ENCODE peak calls at places on chromosomes 1 and 21, in ten cellular contexts. Y, R, T, C, O, H, X, J, U and F are unnamed samples.

GRCh38 chr1:198678901-198679329 is 40.1 kb downstream of the PTPRC start:
- DNase-seq in C (no peak), R (no peak), O (peak; percentile 32), U (no peak), X (no peak), H (no peak), T (no peak), J (no peak), Y (no peak), F (no peak)

GRCh38 chr1:215198021-215198420 is 115.5 kb downstream of the KCNK2 start:
- DNase-seq in J (no peak), O (no peak), X (no peak), C (no peak), U (no peak), R (no peak), Y (no peak), H (no peak), T (no peak), F (no peak)

GRCh38 chr1:16903054-16903453 is 7.3 kb downstream of the RNU1-2 start:
- DNase-seq in U (no peak), O (no peak), H (no peak), T (no peak), R (no peak), J (peak; percentile 76), X (no peak), C (no peak), Y (no peak), F (peak; percentile 38)

GRCh38 chr1:92968138-92969032 is 7.1 kb upstream of the DIPK1A start:
- DNase-seq in X (no peak), C (no peak), R (no peak), U (no peak), O (no peak), Y (peak; percentile 18), J (no peak), H (no peak), T (no peak), F (peak; percentile 27)

GRCh38 chr1:205840524-205840923 is 9.4 kb downstream of the PM20D1 start:
- DNase-seq in Y (peak; percentile 16), T (no peak), C (no peak), H (no peak), X (no peak), J (no peak), U (no peak), R (no peak), O (no peak), F (no peak)

GRCh38 chr1:15734901-15735300 is 1.2 kb upstream of the SLC25A34 start:
- DNase-seq in O (no peak), U (no peak), R (no peak), H (no peak), X (no peak), C (no peak), Y (no peak), J (no peak), T (no peak), F (no peak)

GRCh38 chr1:220776725-220777326 is 9.9 kb upstream of the MTARC1 start:
- DNase-seq in U (peak; percentile 78), O (peak; percentile 49), X (peak; percentile 91), T (peak; percentile 66), J (peak; percentile 50), C (peak; percentile 83), H (peak; percentile 59), R (peak; percentile 10), Y (peak; percentile 87), F (peak; percentile 48)

GRCh38 chr1:17569200-17570139 is 30.0 kb downstream of the ARHGEF10L start:
- DNase-seq in T (no peak), O (no peak), H (peak; percentile 75), J (peak; percentile 87), Y (no peak), C (peak; percentile 77), R (no peak), U (peak; percentile 60), X (peak; percentile 86), F (peak; percentile 36)

GRCh38 chr1:25642710-25643109 is 26.1 kb downstream of the MAN1C1 start:
- DNase-seq in X (no peak), U (no peak), J (no peak), C (no peak), O (peak; percentile 65), T (peak; percentile 57), Y (no peak), H (no peak), R (peak; percentile 44), F (no peak)

GRCh38 chr21:29295066-29295650 is 3.6 kb upstream of the BACH1 start:
- DNase-seq in J (no peak), Y (no peak), H (no peak), X (no peak), U (no peak), C (no peak), O (peak; percentile 25), R (no peak), T (no peak), F (no peak)

GRCh38 chr1:78483903-78484302 is 6.9 kb upstream of the PTGFR start:
- DNase-seq in C (no peak), J (peak; percentile 38), H (no peak), U (peak; percentile 26), R (no peak), O (no peak), X (peak; percentile 36), T (no peak), Y (peak; percentile 26), F (no peak)

GRCh38 chr1:88800382-88801051 is 90.8 kb downstream of the GTF2B start:
- DNase-seq in X (no peak), J (peak; percentile 9), Y (peak; percentile 52), O (peak; percentile 13), T (peak; percentile 36), U (no peak), R (no peak), C (no peak), H (no peak), F (no peak)

GRCh38 chr1:178485467-178486098 is 11.2 kb downstream of the CLEC20A start:
- DNase-seq in H (no peak), Y (no peak), U (no peak), J (no peak), O (no peak), R (no peak), C (no peak), X (no peak), T (no peak), F (no peak)

GRCh38 chr21:30942192-30942591 is 60.8 kb upstream of the KRTAP11-1 start:
- DNase-seq in J (no peak), U (no peak), T (no peak), R (no peak), X (no peak), Y (no peak), C (no peak), O (no peak), H (no peak), F (no peak)

GRCh38 chr1:151458936-151459330 is 361 bp downstream of the POGZ start:
- DNase-seq in C (peak; percentile 51), Y (peak; percentile 89), H (peak; percentile 71), O (peak; percentile 65), U (peak; percentile 85), X (peak; percentile 77), T (peak; percentile 36), R (peak; percentile 41), J (peak; percentile 37), F (peak; percentile 74)

GRCh38 chr1:203055983-203056382 is 29.7 kb downstream of the PPFIA4 start:
- DNase-seq in R (no peak), C (no peak), U (no peak), J (no peak), H (no peak), X (no peak), O (no peak), T (no peak), Y (no peak), F (no peak)

GRCh38 chr1:106480629-106481028 is 575.8 kb upstream of the PRMT6 start:
- DNase-seq in T (no peak), O (no peak), R (no peak), H (no peak), X (no peak), J (no peak), Y (no peak), U (no peak), C (no peak), F (no peak)

GRCh38 chr1:186793582-186793927 is 35.2 kb upstream of the PLA2G4A start:
- DNase-seq in O (no peak), T (no peak), Y (no peak), H (no peak), J (no peak), U (no peak), R (no peak), C (no peak), X (no peak), F (no peak)

GRCh38 chr1:169550294-169550693 is 36.0 kb downstream of the F5 start:
- DNase-seq in H (no peak), U (no peak), Y (peak; percentile 51), J (peak; percentile 41), C (no peak), X (no peak), O (no peak), R (no peak), T (no peak), F (peak; percentile 24)